ENCODE peak calls at places on chromosomes 5 and 9, in ten cellular contexts. Q is vagina, H is HCT116, T is uterus, C is GM12878, L is spleen, J is heart left ventricle, E is sigmoid colon, O is upper lobe of left lung, R is tibial nerve. A is an unnamed sample. For H3K9me3, the result is how much of the 10 kb centered on the place peaks cover.

GRCh38 chr9:84851935-84852585 is 182.5 kb downstream of the NTRK2 start:
- DNase-seq in Q (no peak), H (peak), T (peak), C (no peak), L (no peak), J (no peak), E (no peak), O (no peak), R (peak), A (no peak)

GRCh38 chr9:18566125-18566524 is 92.2 kb downstream of the ADAMTSL1 start:
- DNase-seq in Q (no peak), H (no peak), T (no peak), C (no peak), L (no peak), J (no peak), E (no peak), O (no peak), R (no peak), A (no peak)

GRCh38 chr5:124261133-124261532 is 485.3 kb downstream of the ZNF608 start:
- DNase-seq in Q (no peak), H (no peak), T (no peak), C (no peak), L (no peak), J (no peak), E (no peak), O (no peak), R (no peak), A (no peak)

GRCh38 chr9:131008909-131009618 is at the start of gene LAMC3:
- DNase-seq in Q (no peak), H (no peak), T (no peak), C (no peak), L (no peak), J (peak), E (no peak), O (peak), R (no peak), A (no peak)

GRCh38 chr5:76175051-76175666 is 92.0 kb downstream of the SV2C start:
- DNase-seq in Q (no peak), H (peak), T (no peak), C (peak), L (no peak), J (no peak), E (no peak), O (no peak), R (peak), A (no peak)

GRCh38 chr9:125146247-125146646 is 2.9 kb upstream of the SCAI start:
- DNase-seq in Q (no peak), H (no peak), T (no peak), C (no peak), L (no peak), J (no peak), E (no peak), O (no peak), R (no peak), A (no peak)

GRCh38 chr9:133111461-133112360 is 9.3 kb downstream of the RALGDS start:
- DNase-seq in Q (no peak), H (no peak), T (no peak), C (no peak), L (peak), J (peak), E (peak), O (peak), R (no peak), A (no peak)

GRCh38 chr9:90333226-90333625 is 309.4 kb downstream of the DIRAS2 start:
- DNase-seq in Q (no peak), H (no peak), T (no peak), C (no peak), L (no peak), J (no peak), E (no peak), O (no peak), R (no peak), A (no peak)

GRCh38 chr9:136564379-136564988 is 18.6 kb upstream of the NOTCH1 start:
- DNase-seq in Q (no peak), H (no peak), T (peak), C (peak), L (peak), J (peak), E (peak), O (peak), R (peak), A (no peak)

GRCh38 chr5:22850981-22851380 is 2.2 kb downstream of the CDH12 start:
- DNase-seq in Q (no peak), H (no peak), T (no peak), C (no peak), L (no peak), J (no peak), E (no peak), O (no peak), R (no peak), A (no peak)

GRCh38 chr5:176761755-176762154 is 48.6 kb upstream of the UNC5A start:
- DNase-seq in Q (no peak), H (no peak), T (no peak), C (no peak), L (no peak), J (no peak), E (no peak), O (no peak), R (no peak), A (no peak)

GRCh38 chr5:31218978-31219377 is 25.5 kb downstream of the CDH6 start:
- DNase-seq in Q (no peak), H (no peak), T (no peak), C (no peak), L (no peak), J (no peak), E (no peak), O (no peak), R (no peak), A (no peak)

GRCh38 chr9:108535526-108535925 is 320.3 kb downstream of the ACTL7B start:
- DNase-seq in Q (no peak), H (no peak), T (no peak), C (no peak), L (no peak), J (no peak), E (no peak), O (no peak), R (peak), A (no peak)

GRCh38 chr5:3056901-3057300 is 305.4 kb upstream of the IRX2 start:
- DNase-seq in Q (peak), H (no peak), T (no peak), C (no peak), L (no peak), J (no peak), E (no peak), O (no peak), R (no peak), A (no peak)

GRCh38 chr9:121598167-121599000 is 53.0 kb upstream of the DAB2IP start:
- DNase-seq in Q (no peak), H (peak), T (peak), C (no peak), L (no peak), J (peak), E (peak), O (peak), R (no peak), A (no peak)

GRCh38 chr5:154302181-154302580 is 111.6 kb downstream of the GALNT10 start:
- DNase-seq in Q (no peak), H (no peak), T (no peak), C (no peak), L (no peak), J (peak), E (peak), O (peak), R (no peak), A (no peak)

GRCh38 chr9:121650220-121651013 is 1.0 kb upstream of the DAB2IP start:
- DNase-seq in Q (no peak), H (no peak), T (peak), C (no peak), L (peak), J (peak), E (peak), O (peak), R (no peak), A (no peak)

GRCh38 chr9:73116880-73117279 is 34.8 kb upstream of the ANXA1 start:
- DNase-seq in Q (no peak), H (no peak), T (no peak), C (no peak), L (no peak), J (no peak), E (no peak), O (no peak), R (no peak), A (no peak)

GRCh38 chr5:169696621-169697517 is 59.8 kb downstream of the DOCK2 start:
- DNase-seq in Q (no peak), H (no peak), T (no peak), C (no peak), L (no peak), J (no peak), E (no peak), O (no peak), R (no peak), A (no peak)

GRCh38 chr5:140631831-140632365 is 1.1 kb downstream of the CD14 start:
- DNase-seq in Q (no peak), H (no peak), T (no peak), C (no peak), L (peak), J (peak), E (no peak), O (peak), R (no peak), A (no peak)

GRCh38 chr5:127088226-127088625 is 14.9 kb upstream of the C5orf63 start:
- DNase-seq in Q (no peak), H (no peak), T (peak), C (no peak), L (no peak), J (no peak), E (no peak), O (no peak), R (no peak), A (no peak)

GRCh38 chr5:136424835-136425694 is 59.7 kb upstream of the TRPC7 start:
- DNase-seq in Q (no peak), H (peak), T (no peak), C (no peak), L (peak), J (peak), E (no peak), O (no peak), R (peak), A (no peak)

GRCh38 chr5:126871441-126871840 is 94.5 kb downstream of the LMNB1 start:
- DNase-seq in Q (no peak), H (no peak), T (no peak), C (no peak), L (no peak), J (no peak), E (no peak), O (no peak), R (no peak), A (no peak)

GRCh38 chr9:107340920-107341632 is 58.0 kb downstream of the RAD23B start:
- DNase-seq in Q (no peak), H (peak), T (peak), C (peak), L (peak), J (peak), E (peak), O (peak), R (peak), A (peak)

GRCh38 chr5:73544429-73545402 is 20.7 kb downstream of the ANKRA2 start:
- DNase-seq in Q (no peak), H (no peak), T (peak), C (no peak), L (no peak), J (no peak), E (no peak), O (no peak), R (no peak), A (no peak)

GRCh38 chr9:95100071-95100627 is 217.4 kb downstream of the FANCC start:
- DNase-seq in Q (no peak), H (no peak), T (no peak), C (no peak), L (no peak), J (no peak), E (no peak), O (no peak), R (no peak), A (no peak)

GRCh38 chr5:148776780-148777179 is 49.6 kb upstream of the ADRB2 start:
- DNase-seq in Q (no peak), H (peak), T (no peak), C (no peak), L (no peak), J (no peak), E (no peak), O (no peak), R (no peak), A (no peak)

GRCh38 chr5:146040559-146040958 is 64.8 kb downstream of the PLAC8L1 start:
- DNase-seq in Q (no peak), H (no peak), T (no peak), C (no peak), L (no peak), J (no peak), E (no peak), O (no peak), R (no peak), A (no peak)

GRCh38 chr9:7879551-7880245 is 80.1 kb upstream of the DMAC1 start:
- DNase-seq in Q (no peak), H (no peak), T (no peak), C (no peak), L (no peak), J (no peak), E (no peak), O (no peak), R (no peak), A (no peak)

GRCh38 chr5:71734141-71734540 is 15.1 kb downstream of the CARTPT start:
- DNase-seq in Q (no peak), H (no peak), T (no peak), C (no peak), L (no peak), J (no peak), E (no peak), O (no peak), R (no peak), A (no peak)

GRCh38 chr5:95424526-95424925 is 33.4 kb downstream of the FAM81B start:
- DNase-seq in Q (no peak), H (no peak), T (no peak), C (no peak), L (no peak), J (no peak), E (no peak), O (no peak), R (no peak), A (no peak)

GRCh38 chr5:103262422-103262871 is 3.9 kb downstream of the MACIR start:
- DNase-seq in Q (no peak), H (no peak), T (no peak), C (no peak), L (no peak), J (no peak), E (no peak), O (no peak), R (no peak), A (no peak)

GRCh38 chr9:114156311-114156657 is 947 bp downstream of the COL27A1 start:
- DNase-seq in Q (no peak), H (no peak), T (no peak), C (no peak), L (no peak), J (no peak), E (no peak), O (no peak), R (no peak), A (no peak)

DNA sequence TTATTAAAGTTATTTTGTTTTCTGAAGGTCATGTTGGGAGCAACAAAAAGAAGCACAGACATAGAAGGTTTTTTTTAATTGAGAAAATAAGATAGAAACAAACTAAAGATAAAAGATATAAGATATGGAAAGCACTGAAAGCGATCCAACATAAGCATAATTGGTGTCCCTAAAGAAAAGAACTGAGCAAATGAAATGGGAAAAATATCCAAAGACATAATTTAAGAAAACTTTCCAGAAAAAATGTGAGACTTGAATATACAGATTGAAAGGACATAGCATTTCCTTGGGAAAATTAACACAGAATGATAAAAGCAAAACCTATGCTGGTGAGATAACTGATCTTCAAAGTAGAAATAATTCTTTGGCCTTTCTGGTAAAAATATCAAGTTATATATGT is 289.3 kb downstream of the KIAA0825 start:
- DNase-seq in Q (no peak), H (no peak), T (no peak), C (no peak), L (no peak), J (no peak), E (no peak), O (no peak), R (no peak), A (no peak)
- H3K4me3 ChIP-seq in Q (no peak), H (no peak), T (no peak), C (no peak), L (no peak), J (no peak), E (no peak), O (no peak), R (no peak), A (no peak)

DNA sequence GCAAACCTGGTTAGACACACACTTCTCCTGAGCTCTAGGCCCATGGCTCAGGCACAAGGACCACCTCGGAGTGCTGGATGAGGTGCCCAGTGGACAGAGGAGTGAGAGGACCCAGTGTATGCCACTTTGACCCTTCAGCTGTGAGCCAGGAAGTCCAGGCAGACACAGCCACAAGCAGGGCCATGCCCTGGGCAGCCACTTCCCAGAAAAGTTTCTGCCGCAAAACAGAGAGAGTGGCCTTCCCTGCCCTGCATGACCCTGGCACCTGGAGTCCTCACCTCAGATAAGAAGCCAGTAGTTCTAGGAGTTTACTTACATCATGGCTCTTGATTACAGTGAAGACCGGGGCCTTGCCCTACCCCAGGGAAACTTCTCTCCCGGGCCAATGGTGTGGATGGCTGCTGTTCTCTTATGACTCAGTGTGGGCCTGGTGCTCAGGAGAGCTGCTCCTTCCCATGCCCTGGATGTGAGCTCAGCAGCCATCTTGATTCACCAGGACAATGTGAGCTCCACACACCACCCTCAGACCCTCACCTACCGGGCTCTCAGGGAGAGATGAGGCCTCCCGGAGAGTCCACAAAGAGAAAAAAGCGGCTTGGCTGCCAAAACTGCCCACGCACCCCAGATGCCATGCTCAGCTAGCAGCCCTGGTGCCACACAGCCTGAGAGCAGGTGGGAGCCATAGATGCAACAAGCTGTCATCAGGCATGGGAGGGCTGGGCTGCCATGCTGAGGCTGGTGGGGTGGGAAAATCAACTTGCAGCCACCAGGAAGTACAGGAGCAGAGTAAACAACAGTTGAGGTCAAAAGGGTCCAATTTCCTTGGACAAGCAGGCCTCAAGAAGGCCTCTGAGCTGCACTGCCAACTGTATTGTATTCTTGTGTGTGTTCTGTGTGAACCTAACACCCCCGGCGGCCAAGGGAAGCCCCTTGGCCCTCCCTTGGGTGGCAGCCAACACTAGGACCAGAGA is 11.7 kb upstream of the IRF1 start:
- DNase-seq in Q (peak), H (no peak), T (no peak), C (no peak), L (no peak), J (no peak), E (no peak), O (no peak), R (no peak), A (no peak)
- TF ChIP-seq POLR2A in Q (no peak), H (no peak), T (no peak), C (no peak), L (no peak), J (no peak), E (no peak), O (no peak), R (no peak), A (no peak)

GRCh38 chr9:118630079-118630478 is 739.2 kb downstream of the BRINP1 start:
- DNase-seq in Q (no peak), H (no peak), T (no peak), C (no peak), L (no peak), J (no peak), E (no peak), O (no peak), R (no peak), A (no peak)

GRCh38 chr9:118635416-118635815 is 733.8 kb downstream of the BRINP1 start:
- DNase-seq in Q (no peak), H (no peak), T (no peak), C (no peak), L (no peak), J (no peak), E (no peak), O (no peak), R (no peak), A (no peak)

GRCh38 chr9:118630931-118631595 is 738.2 kb downstream of the BRINP1 start:
- DNase-seq in Q (no peak), H (no peak), T (no peak), C (no peak), L (no peak), J (no peak), E (no peak), O (no peak), R (no peak), A (no peak)

GRCh38 chr9:118637681-118638080 is 731.6 kb downstream of the BRINP1 start:
- DNase-seq in Q (no peak), H (no peak), T (no peak), C (no peak), L (no peak), J (no peak), E (no peak), O (no peak), R (no peak), A (no peak)

DNA sequence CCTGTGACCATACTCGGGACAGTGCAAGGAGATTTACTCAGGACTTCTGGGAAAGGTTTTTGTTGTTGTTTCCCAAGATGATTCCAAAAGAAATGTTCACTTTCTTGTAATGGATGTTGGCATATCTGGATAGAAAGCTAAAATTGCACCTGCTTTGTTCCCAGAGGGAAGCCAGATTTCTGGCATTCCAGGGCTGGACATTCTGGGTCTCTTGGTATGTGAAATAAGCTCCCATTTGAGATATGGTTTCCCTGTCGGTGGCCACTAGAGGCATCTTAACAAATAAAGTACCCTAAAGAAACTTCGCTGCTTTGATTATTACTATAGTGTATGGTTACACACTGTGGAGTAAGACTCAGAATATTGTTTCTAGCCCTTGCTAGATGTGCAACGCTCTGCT is 737.3 kb downstream of the BRINP1 start:
- DNase-seq in Q (no peak), H (no peak), T (no peak), C (no peak), L (no peak), J (no peak), E (no peak), O (no peak), R (no peak), A (no peak)
- H3K9me3 ChIP-seq in Q (under half), H (under half), T (under half), C (under half), L (under half), J (under half), E (under half), O (under half), R (under half), A (under half)

GRCh38 chr5:133760532-133760931 is 148.2 kb upstream of the FSTL4 start:
- DNase-seq in Q (no peak), H (no peak), T (no peak), C (no peak), L (no peak), J (no peak), E (no peak), O (no peak), R (no peak), A (no peak)

GRCh38 chr5:133758641-133759040 is 146.3 kb upstream of the FSTL4 start:
- DNase-seq in Q (no peak), H (no peak), T (no peak), C (no peak), L (no peak), J (no peak), E (no peak), O (no peak), R (no peak), A (no peak)

GRCh38 chr5:133757396-133757795 is 145.1 kb upstream of the FSTL4 start:
- DNase-seq in Q (peak), H (no peak), T (no peak), C (no peak), L (no peak), J (no peak), E (no peak), O (no peak), R (no peak), A (no peak)

GRCh38 chr5:133763744-133764143 is 151.4 kb upstream of the FSTL4 start:
- DNase-seq in Q (no peak), H (no peak), T (no peak), C (no peak), L (no peak), J (no peak), E (no peak), O (peak), R (no peak), A (no peak)

GRCh38 chr5:133761606-133762005 is 149.3 kb upstream of the FSTL4 start:
- DNase-seq in Q (peak), H (no peak), T (no peak), C (no peak), L (no peak), J (no peak), E (no peak), O (no peak), R (no peak), A (no peak)
- H3K4me3 ChIP-seq in Q (no peak), H (no peak), T (no peak), C (no peak), L (no peak), J (no peak), E (no peak), O (no peak), R (no peak), A (no peak)

A was measured in esophagus squamous epithelium.